ENCODE peak calls at places on chromosomes 4 and X, in nine cellular contexts. W is spleen, C is fibroblast of villous mesenchyme, T is suprapubic skin, L is cardiac fibroblast, H is stomach, Q is neural progenitor cell, E is tibial nerve, P is AG10803. M is an unnamed sample.

GRCh38 chrX:142036111-142036510 is 132.4 kb downstream of the MAGEC1 start:
- DNase-seq in T (no peak), P (no peak), L (peak), C (no peak), W (no peak), H (no peak), Q (no peak), E (no peak), M (peak)

GRCh38 chrX:19747672-19748610 is 139.5 kb downstream of the SH3KBP1 start:
- DNase-seq in H (no peak), P (no peak), W (peak), L (no peak), T (no peak), E (no peak), Q (no peak), C (no peak), M (no peak)

GRCh38 chrX:63503541-63503940 is 152.4 kb upstream of the SPIN4 start:
- DNase-seq in Q (peak), C (no peak), H (no peak), L (peak), E (no peak), T (no peak), W (no peak), P (peak), M (peak)

GRCh38 chr4:87575983-87576382 is 32.3 kb upstream of the DSPP start:
- DNase-seq in T (no peak), L (no peak), E (no peak), C (no peak), P (no peak), H (no peak), Q (no peak), W (no peak), M (no peak)

GRCh38 chr4:119337010-119337409 is 15.1 kb upstream of the FABP2 start:
- DNase-seq in T (no peak), H (no peak), E (no peak), C (no peak), L (peak), P (peak), W (no peak), Q (no peak), M (peak)

GRCh38 chr4:121676388-121677075 is 20.2 kb downstream of the ANXA5 start:
- DNase-seq in H (no peak), C (no peak), E (no peak), Q (no peak), W (no peak), L (no peak), P (no peak), T (no peak), M (no peak)

GRCh38 chrX:46381630-46382029 is 163.6 kb downstream of the ZNF674 start:
- DNase-seq in Q (peak), W (no peak), T (no peak), E (peak), P (peak), H (no peak), L (peak), C (peak), M (peak)

GRCh38 chr4:86398187-86398586 is 38.3 kb upstream of the MAPK10 start:
- DNase-seq in H (no peak), C (no peak), E (no peak), P (no peak), W (no peak), T (no peak), Q (no peak), L (no peak), M (no peak)

GRCh38 chrX:153495362-153495751 is 577 bp downstream of the BGN start:
- DNase-seq in P (no peak), C (peak), L (peak), T (no peak), W (no peak), Q (no peak), E (no peak), H (no peak), M (peak)

GRCh38 chr4:142379277-142380051 is 466.6 kb downstream of the INPP4B start:
- DNase-seq in P (peak), L (peak), Q (no peak), W (no peak), C (peak), H (no peak), E (no peak), T (no peak), M (peak)

GRCh38 chr4:169143335-169143734 is 127.4 kb downstream of the SH3RF1 start:
- DNase-seq in T (no peak), W (no peak), C (no peak), Q (peak), L (no peak), E (no peak), P (no peak), H (no peak), M (no peak)

GRCh38 chrX:154775611-154776349 is 13.1 kb downstream of the DKC1 start:
- DNase-seq in W (no peak), T (no peak), H (no peak), Q (no peak), L (peak), C (peak), P (no peak), E (no peak), M (peak)

GRCh38 chrX:146602246-146602645 is 207.3 kb upstream of the CXorf51B start:
- DNase-seq in P (no peak), C (no peak), L (no peak), T (no peak), W (no peak), H (no peak), E (no peak), Q (no peak), M (no peak)

GRCh38 chr4:53505947-53506346 is 85.3 kb downstream of the LNX1 start:
- DNase-seq in Q (no peak), E (no peak), C (no peak), W (no peak), P (no peak), T (no peak), L (peak), H (no peak), M (peak)

GRCh38 chr4:23814606-23815005 is 75.2 kb downstream of the PPARGC1A start:
- DNase-seq in C (no peak), P (peak), E (no peak), Q (no peak), T (no peak), H (no peak), W (no peak), L (no peak), M (no peak)

GRCh38 chr4:158255727-158256324 is 45.5 kb downstream of the TMEM144 start:
- DNase-seq in W (no peak), L (peak), C (peak), H (no peak), Q (peak), P (peak), T (no peak), E (peak), M (peak)

GRCh38 chr4:136925203-136925602 is 607.1 kb downstream of the PCDH18 start:
- DNase-seq in T (no peak), Q (no peak), H (no peak), P (no peak), L (no peak), W (no peak), E (no peak), C (no peak), M (no peak)

GRCh38 chr4:136918772-136919171 is 613.5 kb downstream of the PCDH18 start:
- DNase-seq in P (no peak), C (no peak), T (no peak), H (no peak), L (no peak), Q (no peak), E (no peak), W (no peak), M (no peak)

GRCh38 chr4:136922066-136922465 is 610.2 kb downstream of the PCDH18 start:
- DNase-seq in P (no peak), W (no peak), E (no peak), H (no peak), L (no peak), T (no peak), Q (no peak), C (no peak), M (no peak)

GRCh38 chr4:136917312-136918110 is 614.8 kb downstream of the PCDH18 start:
- DNase-seq in L (no peak), Q (no peak), C (no peak), P (no peak), H (no peak), W (no peak), E (no peak), T (no peak), M (no peak)

DNA sequence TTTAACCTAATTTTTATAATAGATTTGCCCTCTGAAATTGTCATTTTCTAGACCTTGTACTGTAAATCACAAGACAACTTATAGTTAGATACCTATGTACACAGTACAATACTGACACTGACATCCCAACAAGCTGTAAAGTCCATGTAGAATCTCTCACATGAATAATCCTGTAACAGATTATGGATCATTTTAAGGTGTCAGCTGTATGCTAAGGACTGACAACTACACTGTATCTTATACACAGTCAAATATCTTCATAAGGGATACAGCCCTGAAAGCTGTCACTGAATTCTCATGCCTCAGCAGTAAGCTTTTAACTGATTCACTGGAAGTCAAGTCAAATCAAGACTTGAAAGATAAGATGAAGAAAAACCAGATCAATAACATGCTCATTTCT is 612.2 kb downstream of the PCDH18 start:
- DNase-seq in L (no peak), E (no peak), W (no peak), H (no peak), T (no peak), P (no peak), Q (no peak), C (no peak), M (no peak)
- TF ChIP-seq CTCF in L (no peak), E (no peak), W (no peak), H (no peak), T (no peak), P (no peak), Q (no peak), C (no peak), M (no peak)

GRCh38 chr4:64158648-64159326 is 250.5 kb downstream of the TECRL start:
- DNase-seq in P (peak), L (peak), H (peak), Q (peak), T (no peak), W (no peak), E (peak), C (peak), M (peak)
- H3K4me3 ChIP-seq in P (peak), L (no peak), H (no peak), Q (no peak), T (no peak), W (peak), E (peak), C (no peak), M (peak)

GRCh38 chr4:6251365-6251764 is 18.3 kb upstream of the WFS1 start:
- DNase-seq in T (no peak), P (no peak), E (no peak), C (no peak), L (no peak), W (peak), Q (no peak), H (no peak), M (no peak)

GRCh38 chr4:6250235-6250983 is 19.2 kb upstream of the WFS1 start:
- DNase-seq in E (peak), Q (peak), C (peak), P (peak), L (peak), H (no peak), T (no peak), W (peak), M (peak)

GRCh38 chr4:6253111-6253510 is 16.5 kb upstream of the WFS1 start:
- DNase-seq in C (no peak), E (no peak), T (no peak), Q (no peak), P (no peak), L (no peak), H (no peak), W (peak), M (no peak)

GRCh38 chr4:6252051-6252450 is 17.6 kb upstream of the WFS1 start:
- DNase-seq in Q (no peak), H (no peak), W (peak), T (no peak), E (no peak), P (no peak), L (no peak), C (no peak), M (no peak)

GRCh38 chr4:6250984-6251295 is 18.7 kb upstream of the WFS1 start:
- DNase-seq in C (no peak), H (no peak), P (no peak), L (no peak), W (no peak), Q (no peak), T (no peak), E (no peak), M (no peak)
- TF ChIP-seq CTCF in C (no peak), H (no peak), P (no peak), L (no peak), W (no peak), Q (no peak), T (no peak), E (no peak), M (no peak)

GRCh38 chrX:150567645-150568319 is 639 bp upstream of the MTM1 start:
- DNase-seq in Q (peak), W (peak), C (no peak), E (no peak), T (no peak), P (no peak), H (no peak), L (no peak), M (no peak)
- H3K4me3 ChIP-seq in Q (no peak), W (peak), C (peak), E (peak), T (peak), P (peak), H (peak), L (no peak), M (peak)

GRCh38 chrX:18674417-18674787 is 2.5 kb upstream of the RS1 start:
- DNase-seq in T (no peak), E (no peak), C (no peak), H (peak), Q (peak), P (no peak), L (no peak), W (peak), M (no peak)

GRCh38 chrX:18677140-18677834 is 5.4 kb upstream of the RS1 start:
- DNase-seq in L (no peak), H (peak), W (no peak), Q (no peak), T (no peak), E (no peak), C (no peak), P (no peak), M (no peak)

GRCh38 chrX:18676050-18676449 is 4.1 kb upstream of the RS1 start:
- DNase-seq in W (no peak), E (no peak), P (no peak), H (no peak), C (no peak), T (no peak), L (no peak), Q (no peak), M (no peak)

GRCh38 chrX:18674788-18675735 is 3.2 kb upstream of the RS1 start:
- DNase-seq in Q (peak), P (peak), T (peak), L (peak), W (peak), E (peak), H (peak), C (peak), M (peak)

GRCh38 chrX:18676470-18676869 is 4.6 kb upstream of the RS1 start:
- DNase-seq in P (no peak), E (no peak), Q (peak), W (no peak), H (no peak), C (peak), L (peak), T (no peak), M (peak)
- TF ChIP-seq CTCF in P (peak), E (no peak), Q (peak), W (no peak), H (no peak), C (peak), L (peak), T (no peak), M (peak)

M was measured in choroid plexus epithelial cell.